ENCODE peak calls at places on chromosomes 13 and 19, in ten cellular contexts. One of them, this sample, is unnamed.
A peak's percentile ranks its signal among the peaks of the same experiment; 100 is the strongest.

GRCh38 chr19:441213-441823 is 19.5 kb downstream of the SHC2 start:
- DNase-seq in uterus: no peak
- DNase-seq in Peyer's patch: no peak
- DNase-seq in heart left ventricle: no peak
- DNase-seq in ovary: no peak
- DNase-seq in tibial nerve: no peak
- DNase-seq in body of pancreas: no peak
- DNase-seq in sigmoid colon: no peak
- DNase-seq in stomach: no peak
- DNase-seq in esophagus muscularis mucosa: no peak
- DNase-seq in this sample: peak; percentile 37

GRCh38 chr19:5627395-5627904 is 4.6 kb downstream of the SAFB start:
- DNase-seq in stomach: peak; percentile 39
- DNase-seq in ovary: no peak
- DNase-seq in tibial nerve: peak; percentile 73
- DNase-seq in body of pancreas: peak; percentile 30
- DNase-seq in heart left ventricle: peak; percentile 76
- DNase-seq in esophagus muscularis mucosa: peak; percentile 93
- DNase-seq in sigmoid colon: peak; percentile 75
- DNase-seq in Peyer's patch: peak; percentile 76
- DNase-seq in uterus: peak; percentile 36
- DNase-seq in this sample: no peak

GRCh38 chr19:6271721-6272410 is 7.9 kb downstream of the MLLT1 start:
- DNase-seq in Peyer's patch: peak; percentile 28
- DNase-seq in tibial nerve: peak; percentile 63
- DNase-seq in sigmoid colon: peak; percentile 97
- DNase-seq in stomach: peak; percentile 68
- DNase-seq in esophagus muscularis mucosa: peak; percentile 96
- DNase-seq in ovary: peak; percentile 95
- DNase-seq in uterus: peak; percentile 91
- DNase-seq in heart left ventricle: peak; percentile 94
- DNase-seq in body of pancreas: peak; percentile 81
- DNase-seq in this sample: peak; percentile 97

GRCh38 chr13:27176772-27177171 is 5.2 kb upstream of the USP12 start:
- DNase-seq in Peyer's patch: no peak
- DNase-seq in heart left ventricle: no peak
- DNase-seq in esophagus muscularis mucosa: no peak
- DNase-seq in body of pancreas: no peak
- DNase-seq in uterus: no peak
- DNase-seq in ovary: no peak
- DNase-seq in sigmoid colon: no peak
- DNase-seq in stomach: no peak
- DNase-seq in tibial nerve: no peak
- DNase-seq in this sample: no peak

GRCh38 chr19:3056454-3057016 is 5.8 kb downstream of the TLE5 start:
- DNase-seq in uterus: no peak
- DNase-seq in body of pancreas: no peak
- DNase-seq in heart left ventricle: no peak
- DNase-seq in Peyer's patch: no peak
- DNase-seq in stomach: no peak
- DNase-seq in esophagus muscularis mucosa: no peak
- DNase-seq in tibial nerve: no peak
- DNase-seq in sigmoid colon: no peak
- DNase-seq in ovary: no peak
- DNase-seq in this sample: no peak

GRCh38 chr13:112102243-112102642 is 35.3 kb downstream of the SOX1 start:
- DNase-seq in heart left ventricle: no peak
- DNase-seq in stomach: no peak
- DNase-seq in esophagus muscularis mucosa: peak; percentile 81
- DNase-seq in uterus: no peak
- DNase-seq in tibial nerve: no peak
- DNase-seq in body of pancreas: no peak
- DNase-seq in Peyer's patch: no peak
- DNase-seq in sigmoid colon: peak; percentile 40
- DNase-seq in ovary: no peak
- DNase-seq in this sample: no peak

GRCh38 chr19:43798546-43799409 is 3.5 kb downstream of the LYPD5 start:
- DNase-seq in stomach: peak; percentile 62
- DNase-seq in ovary: no peak
- DNase-seq in uterus: no peak
- DNase-seq in heart left ventricle: no peak
- DNase-seq in body of pancreas: peak; percentile 52
- DNase-seq in Peyer's patch: no peak
- DNase-seq in tibial nerve: no peak
- DNase-seq in esophagus muscularis mucosa: no peak
- DNase-seq in sigmoid colon: no peak
- DNase-seq in this sample: no peak

GRCh38 chr13:100209857-100210580 is 121.1 kb downstream of the PCCA start:
- DNase-seq in esophagus muscularis mucosa: no peak
- DNase-seq in uterus: no peak
- DNase-seq in heart left ventricle: no peak
- DNase-seq in ovary: no peak
- DNase-seq in tibial nerve: no peak
- DNase-seq in stomach: no peak
- DNase-seq in Peyer's patch: no peak
- DNase-seq in sigmoid colon: no peak
- DNase-seq in body of pancreas: no peak
- DNase-seq in this sample: no peak

GRCh38 chr19:9671654-9672053 is 3.2 kb downstream of the ZNF562 start:
- DNase-seq in sigmoid colon: no peak
- DNase-seq in ovary: no peak
- DNase-seq in body of pancreas: no peak
- DNase-seq in Peyer's patch: no peak
- DNase-seq in stomach: no peak
- DNase-seq in uterus: no peak
- DNase-seq in heart left ventricle: no peak
- DNase-seq in esophagus muscularis mucosa: no peak
- DNase-seq in tibial nerve: no peak
- DNase-seq in this sample: no peak

GRCh38 chr13:89380101-89380500 is 1708.9 kb downstream of the SLITRK5 start:
- DNase-seq in uterus: no peak
- DNase-seq in body of pancreas: peak; percentile 25
- DNase-seq in ovary: no peak
- DNase-seq in heart left ventricle: no peak
- DNase-seq in sigmoid colon: no peak
- DNase-seq in stomach: peak; percentile 34
- DNase-seq in esophagus muscularis mucosa: no peak
- DNase-seq in Peyer's patch: no peak
- DNase-seq in tibial nerve: no peak
- DNase-seq in this sample: no peak

GRCh38 chr19:58392945-58393724 is 2.3 kb upstream of the RNF225 start:
- DNase-seq in body of pancreas: no peak
- DNase-seq in ovary: no peak
- DNase-seq in uterus: no peak
- DNase-seq in heart left ventricle: no peak
- DNase-seq in sigmoid colon: no peak
- DNase-seq in esophagus muscularis mucosa: no peak
- DNase-seq in Peyer's patch: no peak
- DNase-seq in tibial nerve: no peak
- DNase-seq in stomach: no peak
- DNase-seq in this sample: no peak

GRCh38 chr13:50452761-50453160 is 390.7 kb downstream of the DLEU7 start:
- DNase-seq in body of pancreas: no peak
- DNase-seq in uterus: no peak
- DNase-seq in stomach: no peak
- DNase-seq in esophagus muscularis mucosa: no peak
- DNase-seq in Peyer's patch: no peak
- DNase-seq in tibial nerve: no peak
- DNase-seq in sigmoid colon: no peak
- DNase-seq in ovary: no peak
- DNase-seq in heart left ventricle: no peak
- DNase-seq in this sample: no peak

GRCh38 chr13:25654332-25654731 is 282.6 kb downstream of the ATP8A2 start:
- DNase-seq in stomach: no peak
- DNase-seq in tibial nerve: no peak
- DNase-seq in heart left ventricle: no peak
- DNase-seq in body of pancreas: no peak
- DNase-seq in esophagus muscularis mucosa: no peak
- DNase-seq in Peyer's patch: no peak
- DNase-seq in uterus: no peak
- DNase-seq in sigmoid colon: no peak
- DNase-seq in ovary: no peak
- DNase-seq in this sample: no peak

GRCh38 chr13:113835461-113836274 is 28.2 kb downstream of the GAS6 start:
- DNase-seq in ovary: no peak
- DNase-seq in esophagus muscularis mucosa: no peak
- DNase-seq in heart left ventricle: no peak
- DNase-seq in tibial nerve: no peak
- DNase-seq in sigmoid colon: no peak
- DNase-seq in body of pancreas: no peak
- DNase-seq in stomach: no peak
- DNase-seq in Peyer's patch: no peak
- DNase-seq in uterus: peak; percentile 80
- DNase-seq in this sample: peak; percentile 14

GRCh38 chr13:48278806-48279205 is 24.7 kb upstream of the RB1 start:
- DNase-seq in uterus: no peak
- DNase-seq in sigmoid colon: no peak
- DNase-seq in Peyer's patch: no peak
- DNase-seq in body of pancreas: no peak
- DNase-seq in esophagus muscularis mucosa: no peak
- DNase-seq in ovary: no peak
- DNase-seq in tibial nerve: no peak
- DNase-seq in stomach: no peak
- DNase-seq in heart left ventricle: no peak
- DNase-seq in this sample: no peak

GRCh38 chr13:84641491-84641890 is 759.2 kb upstream of the SLITRK1 start:
- DNase-seq in esophagus muscularis mucosa: no peak
- DNase-seq in ovary: no peak
- DNase-seq in tibial nerve: no peak
- DNase-seq in Peyer's patch: no peak
- DNase-seq in body of pancreas: no peak
- DNase-seq in uterus: no peak
- DNase-seq in sigmoid colon: no peak
- DNase-seq in stomach: no peak
- DNase-seq in heart left ventricle: no peak
- DNase-seq in this sample: no peak

GRCh38 chr19:3184847-3185481 is 766 bp upstream of the NCLN start:
- DNase-seq in stomach: peak; percentile 73
- DNase-seq in tibial nerve: peak; percentile 75
- DNase-seq in esophagus muscularis mucosa: no peak
- DNase-seq in sigmoid colon: peak; percentile 84
- DNase-seq in ovary: no peak
- DNase-seq in Peyer's patch: peak; percentile 81
- DNase-seq in heart left ventricle: peak; percentile 88
- DNase-seq in uterus: peak; percentile 80
- DNase-seq in body of pancreas: peak; percentile 67
- DNase-seq in this sample: peak; percentile 80

GRCh38 chr13:99870541-99870940 is 101.0 kb downstream of the ZIC5 start:
- DNase-seq in heart left ventricle: no peak
- DNase-seq in tibial nerve: no peak
- DNase-seq in uterus: no peak
- DNase-seq in stomach: no peak
- DNase-seq in ovary: no peak
- DNase-seq in body of pancreas: no peak
- DNase-seq in sigmoid colon: no peak
- DNase-seq in Peyer's patch: no peak
- DNase-seq in esophagus muscularis mucosa: no peak
- DNase-seq in this sample: no peak

GRCh38 chr13:95039415-95039814 is 261.8 kb downstream of the ABCC4 start:
- DNase-seq in esophagus muscularis mucosa: no peak
- DNase-seq in stomach: no peak
- DNase-seq in heart left ventricle: no peak
- DNase-seq in body of pancreas: no peak
- DNase-seq in ovary: no peak
- DNase-seq in Peyer's patch: no peak
- DNase-seq in tibial nerve: no peak
- DNase-seq in uterus: no peak
- DNase-seq in sigmoid colon: no peak
- DNase-seq in this sample: no peak

DNA sequence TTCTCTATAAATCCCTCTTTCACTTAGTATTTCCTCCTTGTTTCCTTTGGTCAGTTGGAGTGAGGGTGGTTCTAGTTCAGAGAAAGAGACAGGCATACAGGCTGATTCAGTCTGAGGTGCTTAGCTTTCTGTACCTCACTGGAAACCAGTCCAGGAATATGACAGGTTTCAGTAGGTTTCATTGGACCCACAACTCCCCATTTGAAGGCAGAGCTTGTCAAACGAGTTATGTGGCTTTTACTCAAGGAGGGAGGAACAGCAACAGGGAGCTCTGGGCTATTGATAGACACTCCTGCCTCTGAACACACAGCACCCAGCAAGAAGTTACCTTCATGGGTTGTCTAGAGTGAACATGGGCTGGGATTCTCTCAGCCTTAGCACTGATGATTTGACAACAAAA is 14.5 kb downstream of the ACTN4 start:
- DNase-seq in Peyer's patch: no peak
- DNase-seq in ovary: no peak
- DNase-seq in esophagus muscularis mucosa: no peak
- DNase-seq in heart left ventricle: no peak
- DNase-seq in tibial nerve: no peak
- DNase-seq in sigmoid colon: no peak
- DNase-seq in stomach: peak; percentile 69
- DNase-seq in uterus: no peak
- DNase-seq in body of pancreas: peak; percentile 82
- DNase-seq in this sample: no peak
- H3K4me3 ChIP-seq in Peyer's patch: no peak overlapping the region
- H3K4me3 ChIP-seq in ovary: no peak overlapping the region
- H3K4me3 ChIP-seq in esophagus muscularis mucosa: no peak overlapping the region
- H3K4me3 ChIP-seq in heart left ventricle: no peak overlapping the region
- H3K4me3 ChIP-seq in tibial nerve: no peak overlapping the region
- H3K4me3 ChIP-seq in sigmoid colon: no peak overlapping the region
- H3K4me3 ChIP-seq in stomach: peak overlapping the region; percentile 17
- H3K4me3 ChIP-seq in uterus: no peak overlapping the region
- H3K4me3 ChIP-seq in body of pancreas: no peak overlapping the region
- H3K4me3 ChIP-seq in this sample: no peak overlapping the region

GRCh38 chr19:1452802-1453524 is 3.0 kb downstream of the APC2 start:
- DNase-seq in stomach: no peak
- DNase-seq in uterus: no peak
- DNase-seq in heart left ventricle: no peak
- DNase-seq in esophagus muscularis mucosa: no peak
- DNase-seq in Peyer's patch: no peak
- DNase-seq in sigmoid colon: no peak
- DNase-seq in tibial nerve: no peak
- DNase-seq in ovary: no peak
- DNase-seq in body of pancreas: no peak
- DNase-seq in this sample: no peak
- H3K27me3 ChIP-seq in stomach: peaks cover 100% of the 10 kb centered on the region
- H3K27me3 ChIP-seq in uterus: peaks cover 63% of the 10 kb centered on the region
- H3K27me3 ChIP-seq in heart left ventricle: peaks cover 88% of the 10 kb centered on the region
- H3K27me3 ChIP-seq in esophagus muscularis mucosa: peaks cover 90% of the 10 kb centered on the region
- H3K27me3 ChIP-seq in Peyer's patch: no peaks in the 10 kb centered on the region
- H3K27me3 ChIP-seq in sigmoid colon: peaks cover 100% of the 10 kb centered on the region
- H3K27me3 ChIP-seq in tibial nerve: peaks cover 3% of the 10 kb centered on the region
- H3K27me3 ChIP-seq in ovary: peaks cover 7% of the 10 kb centered on the region
- H3K27me3 ChIP-seq in body of pancreas: peaks cover 4% of the 10 kb centered on the region
- H3K27me3 ChIP-seq in this sample: peaks cover 25% of the 10 kb centered on the region

GRCh38 chr19:55117636-55118391 is at the start of gene PPP1R12C:
- DNase-seq in ovary: peak; percentile 99
- DNase-seq in body of pancreas: peak; percentile 99
- DNase-seq in esophagus muscularis mucosa: peak; percentile 99
- DNase-seq in uterus: peak; percentile 99
- DNase-seq in tibial nerve: peak; percentile 96
- DNase-seq in heart left ventricle: peak; percentile 100
- DNase-seq in stomach: peak; percentile 99
- DNase-seq in Peyer's patch: peak; percentile 99
- DNase-seq in sigmoid colon: peak; percentile 100
- DNase-seq in this sample: peak; percentile 99
- TF ChIP-seq POLR2A in ovary: no peak
- TF ChIP-seq POLR2A in body of pancreas: peak; percentile 58
- TF ChIP-seq POLR2A in esophagus muscularis mucosa: no peak
- TF ChIP-seq POLR2A in uterus: peak; percentile 33
- TF ChIP-seq POLR2A in tibial nerve: no peak
- TF ChIP-seq POLR2A in heart left ventricle: no peak
- TF ChIP-seq POLR2A in stomach: no peak
- TF ChIP-seq POLR2A in Peyer's patch: peak; percentile 25
- TF ChIP-seq POLR2A in sigmoid colon: no peak
- TF ChIP-seq POLR2A in this sample: peak; percentile 52

GRCh38 chr19:14440049-14440448 is 6.9 kb downstream of the PKN1 start:
- DNase-seq in sigmoid colon: peak; percentile 78
- DNase-seq in stomach: peak; percentile 72
- DNase-seq in heart left ventricle: peak; percentile 85
- DNase-seq in esophagus muscularis mucosa: peak; percentile 94
- DNase-seq in body of pancreas: peak; percentile 39
- DNase-seq in Peyer's patch: peak; percentile 95
- DNase-seq in ovary: no peak
- DNase-seq in uterus: peak; percentile 31
- DNase-seq in tibial nerve: peak; percentile 55
- DNase-seq in this sample: peak; percentile 75
- H3K4me3 ChIP-seq in sigmoid colon: no peak overlapping the region
- H3K4me3 ChIP-seq in stomach: peak overlapping the region; percentile 39
- H3K4me3 ChIP-seq in heart left ventricle: no peak overlapping the region
- H3K4me3 ChIP-seq in esophagus muscularis mucosa: peak overlapping the region; percentile 42
- H3K4me3 ChIP-seq in body of pancreas: no peak overlapping the region
- H3K4me3 ChIP-seq in Peyer's patch: peak overlapping the region; percentile 44
- H3K4me3 ChIP-seq in ovary: no peak overlapping the region
- H3K4me3 ChIP-seq in uterus: no peak overlapping the region
- H3K4me3 ChIP-seq in tibial nerve: no peak overlapping the region
- H3K4me3 ChIP-seq in this sample: peak overlapping the region; percentile 16